ENCODE peak calls at places on chromosome 1, in four cellular contexts. One of them, this sample, is unnamed.

GRCh38 chr1:90348934-90349333 is 354.0 kb downstream of the ZNF326 start:
- DNase-seq in GM10248: no peak
- DNase-seq in anterior cingulate cortex: no peak
- DNase-seq in IMR-90: no peak
- DNase-seq in this sample: no peak

GRCh38 chr1:203199481-203200058 is 13.1 kb upstream of the CHI3L1 start:
- DNase-seq in anterior cingulate cortex: no peak
- DNase-seq in GM10248: no peak
- DNase-seq in IMR-90: peak
- DNase-seq in this sample: no peak

GRCh38 chr1:223363856-223364684 is at the start of gene SUSD4:
- DNase-seq in anterior cingulate cortex: peak
- DNase-seq in IMR-90: no peak
- DNase-seq in GM10248: peak
- DNase-seq in this sample: no peak

GRCh38 chr1:211174375-211174774 is 40.4 kb upstream of the KCNH1 start:
- DNase-seq in IMR-90: no peak
- DNase-seq in anterior cingulate cortex: no peak
- DNase-seq in GM10248: no peak
- DNase-seq in this sample: no peak

GRCh38 chr1:154747841-154748766 is 122.0 kb downstream of the KCNN3 start:
- DNase-seq in anterior cingulate cortex: no peak
- DNase-seq in IMR-90: no peak
- DNase-seq in GM10248: peak
- DNase-seq in this sample: peak

GRCh38 chr1:67432745-67433144 is 2.5 kb upstream of the SERBP1 start:
- DNase-seq in GM10248: no peak
- DNase-seq in anterior cingulate cortex: no peak
- DNase-seq in IMR-90: no peak
- DNase-seq in this sample: no peak

GRCh38 chr1:229209816-229210215 is 61.1 kb upstream of the RAB4A start:
- DNase-seq in anterior cingulate cortex: no peak
- DNase-seq in GM10248: no peak
- DNase-seq in IMR-90: peak
- DNase-seq in this sample: no peak

GRCh38 chr1:248611883-248612282 is 14.4 kb upstream of the OR2T10 start:
- DNase-seq in GM10248: no peak
- DNase-seq in IMR-90: no peak
- DNase-seq in anterior cingulate cortex: no peak
- DNase-seq in this sample: no peak

GRCh38 chr1:93304716-93305138 is 41.0 kb upstream of the DR1 start:
- DNase-seq in anterior cingulate cortex: no peak
- DNase-seq in GM10248: peak
- DNase-seq in IMR-90: peak
- DNase-seq in this sample: peak

GRCh38 chr1:234231061-234231892 is 142.0 kb upstream of the COA6 start:
- DNase-seq in anterior cingulate cortex: no peak
- DNase-seq in GM10248: peak
- DNase-seq in IMR-90: no peak
- DNase-seq in this sample: no peak

GRCh38 chr1:230681599-230681998 is 32.3 kb downstream of the AGT start:
- DNase-seq in anterior cingulate cortex: no peak
- DNase-seq in GM10248: no peak
- DNase-seq in IMR-90: peak
- DNase-seq in this sample: no peak

GRCh38 chr1:26833432-26834405 is 7.2 kb downstream of the ZDHHC18 start:
- DNase-seq in IMR-90: no peak
- DNase-seq in GM10248: peak
- DNase-seq in anterior cingulate cortex: no peak
- DNase-seq in this sample: peak

GRCh38 chr1:183180213-183180612 is 5.9 kb upstream of the LAMC2 start:
- DNase-seq in GM10248: no peak
- DNase-seq in IMR-90: peak
- DNase-seq in anterior cingulate cortex: no peak
- DNase-seq in this sample: no peak

GRCh38 chr1:25858906-25859789 is at the start of gene AUNIP:
- DNase-seq in GM10248: peak
- DNase-seq in IMR-90: peak
- DNase-seq in anterior cingulate cortex: peak
- DNase-seq in this sample: peak

GRCh38 chr1:234400773-234401172 is 27.5 kb downstream of the COA6 start:
- DNase-seq in anterior cingulate cortex: no peak
- DNase-seq in IMR-90: no peak
- DNase-seq in GM10248: peak
- DNase-seq in this sample: no peak

GRCh38 chr1:164961714-164962113 is 394.8 kb downstream of the LMX1A start:
- DNase-seq in GM10248: no peak
- DNase-seq in anterior cingulate cortex: no peak
- DNase-seq in IMR-90: no peak
- DNase-seq in this sample: no peak

GRCh38 chr1:87402192-87403046 is 73.7 kb downstream of the LMO4 start:
- DNase-seq in anterior cingulate cortex: no peak
- DNase-seq in IMR-90: peak
- DNase-seq in GM10248: no peak
- DNase-seq in this sample: no peak

GRCh38 chr1:67921725-67922489 is 88.6 kb upstream of the GNG12 start:
- DNase-seq in GM10248: no peak
- DNase-seq in IMR-90: peak
- DNase-seq in anterior cingulate cortex: no peak
- DNase-seq in this sample: no peak

GRCh38 chr1:117093091-117093534 is 28.4 kb downstream of the TRIM45 start:
- DNase-seq in anterior cingulate cortex: no peak
- DNase-seq in GM10248: no peak
- DNase-seq in IMR-90: peak
- DNase-seq in this sample: no peak

GRCh38 chr1:201676061-201676644 is 137.2 kb downstream of the NAV1 start:
- DNase-seq in IMR-90: peak
- DNase-seq in GM10248: no peak
- DNase-seq in anterior cingulate cortex: no peak
- DNase-seq in this sample: no peak

GRCh38 chr1:7610936-7611335 is 160.2 kb upstream of the VAMP3 start:
- DNase-seq in IMR-90: no peak
- DNase-seq in GM10248: no peak
- DNase-seq in anterior cingulate cortex: no peak
- DNase-seq in this sample: no peak

GRCh38 chr1:172393354-172393753 is 27.1 kb upstream of the C1orf105 start:
- DNase-seq in GM10248: peak
- DNase-seq in IMR-90: no peak
- DNase-seq in anterior cingulate cortex: no peak
- DNase-seq in this sample: no peak

GRCh38 chr1:215104283-215104682 is 21.7 kb downstream of the KCNK2 start:
- DNase-seq in IMR-90: peak
- DNase-seq in GM10248: no peak
- DNase-seq in anterior cingulate cortex: no peak
- DNase-seq in this sample: no peak

GRCh38 chr1:20429296-20429695 is 56.7 kb downstream of the CAMK2N1 start:
- DNase-seq in IMR-90: peak
- DNase-seq in GM10248: no peak
- DNase-seq in anterior cingulate cortex: no peak
- DNase-seq in this sample: no peak

GRCh38 chr1:41767534-41767933 is 151.2 kb downstream of the HIVEP3 start:
- DNase-seq in GM10248: no peak
- DNase-seq in IMR-90: no peak
- DNase-seq in anterior cingulate cortex: no peak
- DNase-seq in this sample: no peak